ENCODE peak calls at places on chromosomes 5 and 9, in five cellular contexts. Y is AG08395; Q is activated naive CD8-positive, alpha-beta T cell treated with anti-CD3 and anti-CD28 coated beads, Interleukin-2, amount 50 U/mL, for 24 hours; R is effector memory CD8-positive, alpha-beta T cell; C is globus pallidus. U is an unnamed sample.

GRCh38 chr5:81854915-81855314 is 104.0 kb upstream of the SSBP2 start:
- DNase-seq in Y (no peak), Q (no peak), R (no peak), C (no peak), U (no peak)

GRCh38 chr5:112492291-112492690 is 73.2 kb upstream of the EPB41L4A start:
- DNase-seq in Y (peak), Q (peak), R (no peak), C (peak), U (no peak)

GRCh38 chr9:4497855-4498254 is 7.6 kb downstream of the SLC1A1 start:
- DNase-seq in Y (peak), Q (no peak), R (no peak), C (no peak), U (no peak)

GRCh38 chr9:135339378-135339973 is 140.1 kb upstream of the PPP1R26 start:
- DNase-seq in Y (no peak), Q (no peak), R (no peak), C (no peak), U (no peak)

GRCh38 chr5:25028994-25029393 is 384.2 kb upstream of the CDH10 start:
- DNase-seq in Y (no peak), Q (no peak), R (no peak), C (peak), U (no peak)

GRCh38 chr5:133287500-133287899 is 235.7 kb downstream of the HSPA4 start:
- DNase-seq in Y (peak), Q (peak), R (no peak), C (peak), U (no peak)

GRCh38 chr9:88661759-88662158 is 126.8 kb downstream of the NXNL2 start:
- DNase-seq in Y (no peak), Q (no peak), R (no peak), C (no peak), U (no peak)

GRCh38 chr9:77013932-77014596 is 5.4 kb upstream of the FOXB2 start:
- DNase-seq in Y (no peak), Q (no peak), R (no peak), C (no peak), U (no peak)

GRCh38 chr9:114906922-114907571 is 23.3 kb downstream of the TNFSF8 start:
- DNase-seq in Y (peak), Q (peak), R (peak), C (no peak), U (peak)

GRCh38 chr9:91825866-91826265 is 124.2 kb downstream of the ROR2 start:
- DNase-seq in Y (no peak), Q (no peak), R (no peak), C (no peak), U (no peak)

GRCh38 chr5:114362197-114362976 is 517 bp downstream of the KCNN2 start:
- DNase-seq in Y (peak), Q (no peak), R (no peak), C (no peak), U (no peak)

GRCh38 chr9:131348631-131349521 is 45.0 kb upstream of the PRRC2B start:
- DNase-seq in Y (no peak), Q (no peak), R (no peak), C (no peak), U (no peak)

GRCh38 chr5:34685485-34686197 is 29.5 kb downstream of the RAI14 start:
- DNase-seq in Y (peak), Q (no peak), R (no peak), C (no peak), U (no peak)

GRCh38 chr9:86282979-86283535 is 719 bp upstream of the ISCA1 start:
- DNase-seq in Y (peak), Q (no peak), R (no peak), C (no peak), U (no peak)

GRCh38 chr9:93567271-93567959 is 9.0 kb upstream of the PHF2 start:
- DNase-seq in Y (no peak), Q (peak), R (no peak), C (no peak), U (no peak)

GRCh38 chr5:32098291-32098690 is 75.8 kb downstream of the GOLPH3 start:
- DNase-seq in Y (no peak), Q (no peak), R (no peak), C (no peak), U (no peak)

GRCh38 chr9:98709968-98710965 is 1.5 kb upstream of the GABBR2 start:
- DNase-seq in Y (peak), Q (no peak), R (no peak), C (no peak), U (no peak)

GRCh38 chr9:89994988-89995613 is 390.3 kb downstream of the GADD45G start:
- DNase-seq in Y (no peak), Q (no peak), R (no peak), C (no peak), U (no peak)

U was measured in CD8-positive, alpha-beta memory T cell.